ENCODE peak calls at places on chromosomes 13 and 19, in seven cellular contexts. T is hypothalamus; P is DND-41; N is dermis blood vessel endothelial cell; S is heart right ventricle; J is activated CD4-positive, CD25-positive, alpha-beta regulatory T cell treated with anti-CD3 and anti-CD28 coated beads, Interleukin-2, amount 50 U/mL, for 72 hours; I is left cardiac atrium. B is an unnamed sample.

GRCh38 chr19:8054169-8054568 is 1.6 kb downstream of the CCL25 start:
- DNase-seq in I (no peak), J (no peak), S (no peak), T (no peak), P (no peak), N (no peak), B (no peak)

GRCh38 chr19:48794291-48794690 is 16.5 kb downstream of the BCAT2 start:
- DNase-seq in N (no peak), T (no peak), J (no peak), S (no peak), I (no peak), P (no peak), B (no peak)

GRCh38 chr19:29810504-29810871 is 1.3 kb upstream of the CCNE1 start:
- DNase-seq in T (no peak), J (no peak), S (no peak), I (no peak), P (no peak), N (no peak), B (no peak)

GRCh38 chr13:99347911-99348451 is 40.8 kb upstream of the GPR183 start:
- DNase-seq in I (no peak), S (no peak), J (no peak), N (no peak), P (no peak), T (no peak), B (no peak)

GRCh38 chr19:16612631-16613030 is 15.4 kb downstream of the MED26 start:
- DNase-seq in S (no peak), N (no peak), P (no peak), T (no peak), J (no peak), I (no peak), B (no peak)

GRCh38 chr19:28535352-28535775 is 677.6 kb downstream of the UQCRFS1 start:
- DNase-seq in S (no peak), J (no peak), P (no peak), I (no peak), T (no peak), N (no peak), B (no peak)

GRCh38 chr13:113495494-113496251 is 5.2 kb upstream of the DCUN1D2 start:
- DNase-seq in T (no peak), J (no peak), N (no peak), S (no peak), I (no peak), P (no peak), B (no peak)

GRCh38 chr13:39020853-39021462 is 16.9 kb downstream of the PROSER1 start:
- DNase-seq in I (no peak), N (no peak), J (no peak), P (no peak), T (no peak), S (no peak), B (no peak)

GRCh38 chr13:46577656-46578589 is 25.0 kb downstream of the LRCH1 start:
- DNase-seq in P (peak; percentile 44), I (no peak), N (no peak), T (no peak), S (no peak), J (no peak), B (no peak)

GRCh38 chr19:16228637-16229321 is 31.1 kb downstream of the AP1M1 start:
- DNase-seq in P (no peak), I (no peak), S (no peak), J (no peak), N (no peak), T (no peak), B (no peak)

GRCh38 chr19:45821103-45821521 is 6.0 kb upstream of the RSPH6A start:
- DNase-seq in I (no peak), T (no peak), N (no peak), J (no peak), S (no peak), P (no peak), B (no peak)

GRCh38 chr19:13033819-13034611 is 38.7 kb downstream of the NFIX start:
- DNase-seq in I (peak; percentile 75), S (peak; percentile 85), J (no peak), P (peak; percentile 57), T (peak; percentile 68), N (peak; percentile 63), B (peak; percentile 77)

GRCh38 chr13:73428137-73428536 is 369.3 kb downstream of the KLF5 start:
- DNase-seq in S (no peak), P (no peak), I (no peak), N (no peak), J (no peak), T (no peak), B (no peak)

GRCh38 chr19:1847684-1848398 is 442 bp downstream of the REXO1 start:
- DNase-seq in N (peak; percentile 80), T (no peak), I (peak; percentile 69), S (no peak), J (peak; percentile 55), P (no peak), B (no peak)

GRCh38 chr19:46000497-46001246 is 5.4 kb downstream of the CCDC61 start:
- DNase-seq in S (peak; percentile 44), N (peak; percentile 40), J (peak; percentile 56), P (peak; percentile 14), T (peak; percentile 26), I (peak; percentile 51), B (peak; percentile 79)

GRCh38 chr19:40601061-40601973 is at the start of gene LTBP4:
- DNase-seq in J (no peak), S (peak; percentile 82), P (no peak), N (peak; percentile 43), T (no peak), I (peak; percentile 70), B (no peak)

GRCh38 chr13:111474136-111475002 is 153.9 kb downstream of the TEX29 start:
- DNase-seq in P (no peak), N (peak; percentile 67), J (no peak), S (no peak), I (no peak), T (no peak), B (no peak)

GRCh38 chr19:38412491-38412890 is 9.6 kb downstream of the FAM98C start:
- DNase-seq in N (no peak), I (no peak), S (no peak), P (no peak), J (no peak), T (no peak), B (no peak)

GRCh38 chr13:75307370-75307984 is 174.5 kb downstream of the TBC1D4 start:
- DNase-seq in S (no peak), T (no peak), I (no peak), J (no peak), P (no peak), N (no peak), B (no peak)

GRCh38 chr13:41613984-41614581 is 156.7 kb downstream of the RGCC start:
- DNase-seq in N (peak; percentile 98), J (no peak), T (no peak), I (peak; percentile 62), S (peak; percentile 48), P (no peak), B (no peak)

GRCh38 chr13:82432949-82433348 is 1449.3 kb downstream of the SLITRK1 start:
- DNase-seq in N (no peak), S (no peak), T (no peak), P (no peak), I (no peak), J (no peak), B (no peak)

GRCh38 chr13:103288114-103288513 is 221.9 kb upstream of the SLC10A2 start:
- DNase-seq in J (no peak), T (no peak), I (peak; percentile 52), P (no peak), S (no peak), N (no peak), B (no peak)

GRCh38 chr13:28658539-28658795 is 463 bp upstream of the POMP start:
- DNase-seq in N (no peak), S (no peak), T (no peak), P (no peak), J (no peak), I (no peak), B (no peak)

GRCh38 chr19:36460046-36460445 is 29.3 kb downstream of the ZNF566 start:
- DNase-seq in T (no peak), S (no peak), I (no peak), N (no peak), J (no peak), P (no peak), B (no peak)

GRCh38 chr19:43726736-43727592 is 11.1 kb downstream of the IRGC start:
- DNase-seq in P (no peak), J (no peak), T (no peak), S (peak; percentile 65), I (peak; percentile 57), N (no peak), B (no peak)

GRCh38 chr13:60765700-60766411 is 368.8 kb downstream of the TDRD3 start:
- DNase-seq in T (no peak), I (peak; percentile 30), N (peak; percentile 41), S (no peak), P (no peak), J (no peak), B (no peak)

GRCh38 chr13:80973721-80974120 is 632.8 kb upstream of the SPRY2 start:
- DNase-seq in N (peak; percentile 68), P (no peak), T (no peak), I (no peak), J (no peak), S (no peak), B (no peak)

GRCh38 chr13:41774605-41775218 is 186.2 kb downstream of the VWA8 start:
- DNase-seq in I (no peak), S (no peak), N (no peak), T (no peak), J (no peak), P (no peak), B (no peak)

GRCh38 chr19:55253264-55253663 is 5.6 kb downstream of the PPP6R1 start:
- DNase-seq in N (no peak), I (no peak), T (no peak), J (no peak), P (no peak), S (no peak), B (no peak)

GRCh38 chr19:2798733-2799132 is 13.4 kb downstream of the THOP1 start:
- DNase-seq in I (peak; percentile 81), N (no peak), T (no peak), J (no peak), S (peak; percentile 70), P (no peak), B (no peak)

GRCh38 chr19:2253106-2254051 is 2.8 kb downstream of the JSRP1 start:
- DNase-seq in N (no peak), T (no peak), J (peak; percentile 48), S (no peak), I (no peak), P (no peak), B (no peak)

GRCh38 chr19:10283786-10284540 is 2.8 kb upstream of the ICAM4 start:
- DNase-seq in S (no peak), N (no peak), I (no peak), P (no peak), T (no peak), J (no peak), B (no peak)